ENCODE peak calls at places on chromosomes 3 and 15, in seven cellular contexts. A, C, M, Q, X, R and K are unnamed samples.

GRCh38 chr3:117589454-117589853 is 879.9 kb downstream of the TUSC7 start:
- DNase-seq in C (no peak), A (no peak), R (no peak), X (no peak), M (no peak), Q (no peak), K (no peak)

GRCh38 chr3:158109295-158109803 is 540 bp upstream of the RSRC1 start:
- DNase-seq in A (no peak), Q (no peak), R (no peak), C (no peak), M (no peak), X (no peak), K (no peak)

GRCh38 chr15:45604321-45604720 is 17.1 kb downstream of the BLOC1S6 start:
- DNase-seq in Q (no peak), R (no peak), X (no peak), M (no peak), A (no peak), C (no peak), K (no peak)

GRCh38 chr3:43159496-43160255 is 53.8 kb upstream of the POMGNT2 start:
- DNase-seq in X (no peak), Q (no peak), C (no peak), R (no peak), M (no peak), A (no peak), K (no peak)

GRCh38 chr3:118536764-118537163 is 497.9 kb downstream of the IGSF11 start:
- DNase-seq in A (no peak), Q (no peak), R (no peak), X (no peak), C (no peak), M (no peak), K (no peak)

GRCh38 chr15:48966595-48967301 is 3.0 kb upstream of the SHC4 start:
- DNase-seq in M (no peak), A (no peak), C (no peak), X (no peak), Q (no peak), R (peak; percentile 49), K (no peak)

GRCh38 chr3:151553873-151554272 is 93.0 kb upstream of the IGSF10 start:
- DNase-seq in X (no peak), R (no peak), M (no peak), Q (peak; percentile 84), C (no peak), A (no peak), K (no peak)

GRCh38 chr15:78434134-78434533 is 3.9 kb upstream of the IREB2 start:
- DNase-seq in A (no peak), X (no peak), C (no peak), M (no peak), Q (no peak), R (no peak), K (no peak)

GRCh38 chr3:128496019-128496601 is 3.1 kb upstream of the GATA2 start:
- DNase-seq in Q (no peak), M (no peak), A (no peak), R (no peak), C (peak; percentile 72), X (no peak), K (no peak)

GRCh38 chr3:59540241-59540640 is 490.4 kb upstream of the CFAP20DC start:
- DNase-seq in A (no peak), Q (no peak), C (no peak), X (no peak), R (no peak), M (no peak), K (no peak)

GRCh38 chr3:147120029-147120428 is 286.3 kb downstream of the ZIC4 start:
- DNase-seq in R (no peak), Q (peak; percentile 13), X (no peak), M (no peak), A (no peak), C (no peak), K (no peak)

GRCh38 chr3:166444756-166445155 is 607.5 kb upstream of the BCHE start:
- DNase-seq in X (no peak), R (no peak), Q (no peak), A (no peak), C (peak; percentile 44), M (no peak), K (no peak)

GRCh38 chr3:127307431-127307830 is 19.6 kb upstream of the PRR20G start:
- DNase-seq in Q (no peak), R (no peak), X (no peak), A (no peak), C (no peak), M (no peak), K (no peak)

GRCh38 chr3:144624656-144625055 is 653.0 kb downstream of the DIPK2A start:
- DNase-seq in Q (no peak), M (no peak), X (no peak), C (no peak), R (no peak), A (no peak), K (no peak)

GRCh38 chr3:109926376-109926775 is 589.0 kb upstream of the DPPA4 start:
- DNase-seq in X (no peak), Q (no peak), C (no peak), M (no peak), A (no peak), R (no peak), K (no peak)

GRCh38 chr15:48718646-48719045 is 73.1 kb upstream of the FBN1 start:
- DNase-seq in M (no peak), X (no peak), A (no peak), R (no peak), C (no peak), Q (peak; percentile 41), K (no peak)